ENCODE peak calls at places on chromosomes 3 and 15, in nine cellular contexts. H is psoas muscle, N is dorsolateral prefrontal cortex, M is lower lobe of right lung, L is suprapubic skin, B is fibroblast of mammary gland, Q is left lung, I is fibroblast of pulmonary artery, R is B cell. U is an unnamed sample.

GRCh38 chr3:123353227-123353851 is 95.6 kb downstream of the ADCY5 start:
- DNase-seq in H (no peak), L (peak; percentile 20), B (no peak), N (no peak), I (no peak), Q (no peak), R (no peak), M (no peak), U (no peak)

GRCh38 chr15:82812994-82813393 is 3.6 kb downstream of the WHAMM start:
- DNase-seq in R (no peak), I (peak; percentile 11), Q (no peak), B (no peak), H (no peak), M (no peak), L (no peak), N (no peak), U (no peak)

GRCh38 chr15:37098468-37099320 is 1.7 kb downstream of the MEIS2 start:
- DNase-seq in I (no peak), R (peak; percentile 70), M (no peak), H (peak; percentile 54), B (no peak), L (peak; percentile 65), N (no peak), Q (peak; percentile 69), U (no peak)

GRCh38 chr3:52769786-52770445 is 824 bp downstream of the NEK4 start:
- DNase-seq in I (no peak), N (no peak), H (no peak), R (no peak), M (no peak), B (peak; percentile 11), L (no peak), Q (no peak), U (no peak)

GRCh38 chr3:162984752-162985151 is 1488.1 kb downstream of the OTOL1 start:
- DNase-seq in R (no peak), N (no peak), M (no peak), H (no peak), Q (no peak), L (no peak), I (peak; percentile 32), B (no peak), U (no peak)

GRCh38 chr15:62453979-62454378 is 288.9 kb upstream of the C2CD4B start:
- DNase-seq in B (peak; percentile 80), M (no peak), L (no peak), R (no peak), H (no peak), N (no peak), I (peak; percentile 49), Q (no peak), U (no peak)

GRCh38 chr15:43347114-43347513 is 16.7 kb upstream of the LCMT2 start:
- DNase-seq in N (no peak), L (no peak), I (no peak), Q (no peak), B (no peak), R (no peak), H (no peak), M (no peak), U (no peak)

GRCh38 chr15:55003900-55004879 is 192.6 kb downstream of the RSL24D1 start:
- DNase-seq in I (no peak), H (no peak), B (no peak), N (peak; percentile 39), R (no peak), L (no peak), M (no peak), Q (no peak), U (no peak)

GRCh38 chr3:129597792-129598381 is 8.6 kb downstream of the PLXND1 start:
- DNase-seq in B (no peak), H (no peak), N (no peak), I (no peak), Q (no peak), M (no peak), L (no peak), R (no peak), U (no peak)

GRCh38 chr3:143170043-143170442 is 50.5 kb downstream of the CHST2 start:
- DNase-seq in I (no peak), M (no peak), N (no peak), R (no peak), H (no peak), B (no peak), Q (no peak), L (no peak), U (no peak)

GRCh38 chr3:149376728-149377407 is 581 bp downstream of the TM4SF1 start:
- DNase-seq in N (no peak), H (no peak), B (peak; percentile 49), L (no peak), Q (no peak), R (no peak), I (peak; percentile 57), M (no peak), U (no peak)

GRCh38 chr3:180280601-180281000 is 243.9 kb upstream of the PEX5L start:
- DNase-seq in I (no peak), H (no peak), R (no peak), B (peak; percentile 80), L (no peak), N (no peak), M (no peak), Q (no peak), U (no peak)

GRCh38 chr15:51726302-51727073 is 11.0 kb downstream of the LYSMD2 start:
- DNase-seq in N (no peak), L (peak; percentile 74), Q (no peak), H (peak; percentile 44), I (peak; percentile 81), R (no peak), B (peak; percentile 91), M (no peak), U (no peak)

GRCh38 chr3:24680214-24680967 is 185.7 kb upstream of the THRB start:
- DNase-seq in B (peak; percentile 51), L (peak; percentile 65), Q (peak; percentile 85), H (peak; percentile 68), R (no peak), I (peak; percentile 62), N (peak; percentile 55), M (peak; percentile 64), U (peak; percentile 66)

GRCh38 chr3:106048946-106049481 is 180.2 kb upstream of the CBLB start:
- DNase-seq in H (no peak), M (no peak), Q (no peak), B (peak; percentile 13), I (peak; percentile 13), N (no peak), R (no peak), L (no peak), U (no peak)

GRCh38 chr3:50132421-50133282 is 22.5 kb upstream of the SEMA3F start:
- DNase-seq in Q (no peak), H (no peak), R (no peak), N (no peak), B (no peak), I (no peak), M (no peak), L (no peak), U (no peak)

GRCh38 chr3:23438657-23439056 is 235.5 kb downstream of the UBE2E2 start:
- DNase-seq in N (no peak), L (no peak), H (no peak), B (no peak), M (no peak), R (no peak), I (no peak), Q (no peak), U (no peak)

DNA sequence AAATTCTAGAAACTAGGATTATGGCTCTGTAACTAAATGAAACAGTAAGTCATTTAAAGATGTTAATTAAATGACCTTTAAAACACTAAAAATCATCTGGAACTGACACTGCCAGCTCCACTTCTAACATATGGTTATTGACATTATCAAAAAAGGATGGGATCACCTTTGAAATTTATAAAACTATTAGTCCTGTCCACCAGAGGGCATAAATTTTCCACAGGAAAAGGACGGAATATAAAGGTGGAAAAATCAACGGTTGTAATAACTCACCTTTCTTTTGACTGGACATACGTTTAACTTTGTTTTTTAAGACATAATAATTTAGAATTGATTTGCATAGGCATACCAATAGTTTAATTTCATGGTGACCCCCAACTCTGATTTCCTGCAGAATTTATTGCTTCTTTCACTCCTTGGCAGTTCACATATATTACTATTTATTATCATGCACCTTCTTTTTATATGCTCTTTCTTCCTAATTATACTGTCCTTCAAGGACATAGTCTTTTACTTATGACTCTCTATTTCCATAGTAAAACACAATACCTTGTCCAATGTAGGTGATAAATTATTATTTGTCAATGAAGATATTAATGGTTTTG is 345.7 kb downstream of the CADM2 start:
- DNase-seq in R (no peak), I (no peak), N (no peak), B (no peak), Q (no peak), M (no peak), H (no peak), L (no peak), U (no peak)
- TF ChIP-seq CTCF in R (no peak), I (peak; percentile 2), N (peak; percentile 39), B (peak; percentile 13), Q (no peak), M (no peak), H (peak; percentile 24), L (no peak), U (peak; percentile 55)

DNA sequence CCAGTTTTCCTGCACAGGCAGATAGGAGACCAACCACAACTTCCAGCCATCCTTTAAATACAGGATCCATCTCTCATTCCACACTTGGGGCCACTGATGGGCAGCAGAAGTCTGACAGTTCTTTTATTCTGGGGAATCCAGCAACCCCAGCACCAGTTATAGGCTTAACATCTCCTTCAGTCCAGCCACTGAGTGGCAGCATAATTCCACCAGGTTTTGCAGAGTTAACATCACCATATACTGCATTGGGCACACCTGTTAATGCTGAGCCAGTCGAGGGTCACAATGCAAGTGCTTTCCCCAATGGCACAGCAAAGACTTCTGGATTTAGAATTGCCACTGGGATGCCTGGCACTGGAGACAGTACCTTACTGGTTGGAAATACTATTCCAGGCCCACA is 2.9 kb downstream of the NPAP1 start:
- DNase-seq in Q (no peak), N (no peak), R (no peak), H (no peak), L (no peak), I (no peak), B (no peak), M (no peak), U (no peak)
- TF ChIP-seq CTCF in Q (no peak), N (no peak), R (no peak), H (no peak), L (no peak), I (no peak), B (no peak), M (no peak), U (no peak)

DNA sequence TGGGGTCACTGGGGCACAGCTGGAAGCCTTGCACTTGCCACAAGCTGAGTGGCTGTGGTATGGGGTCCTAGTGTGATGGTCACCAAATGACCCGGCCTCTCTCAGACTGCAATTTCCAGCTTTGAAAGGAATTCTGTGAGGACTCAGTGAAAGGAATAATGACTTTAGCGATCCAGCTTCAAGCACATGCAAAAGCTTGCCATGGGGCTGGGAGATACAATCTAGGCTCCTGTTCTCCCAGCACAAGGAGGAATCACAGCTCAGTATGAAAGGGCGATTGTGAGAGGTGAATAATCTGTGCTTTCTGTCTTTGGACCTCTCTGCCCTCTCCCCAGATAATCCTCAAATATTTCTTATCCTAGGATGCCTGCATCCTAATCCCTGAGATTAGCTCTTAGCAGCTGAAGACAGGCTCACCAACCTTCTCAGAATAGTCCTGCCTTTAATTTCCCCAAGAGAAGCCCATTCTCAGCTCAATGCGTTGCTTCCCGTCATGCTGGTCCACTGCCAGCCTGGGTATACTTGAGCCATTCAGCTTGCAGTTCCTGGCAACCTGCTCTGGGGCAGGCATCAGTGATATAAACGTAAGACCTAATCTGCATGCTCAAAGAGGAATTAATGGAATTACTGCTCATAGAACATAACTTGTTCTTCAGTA is 15.0 kb downstream of the TLNRD1 start:
- DNase-seq in L (no peak), M (no peak), B (no peak), R (no peak), I (no peak), Q (no peak), H (peak; percentile 34), N (peak; percentile 52), U (no peak)
- TF ChIP-seq CTCF in L (no peak), M (no peak), B (no peak), R (no peak), I (no peak), Q (no peak), H (no peak), N (no peak), U (no peak)

GRCh38 chr3:186664119-186664495 is 1.7 kb upstream of the HRG start:
- DNase-seq in Q (no peak), R (no peak), L (no peak), I (no peak), H (no peak), B (no peak), M (no peak), N (no peak), U (no peak)
- TF ChIP-seq CTCF in Q (no peak), R (no peak), L (no peak), I (no peak), H (no peak), B (no peak), M (no peak), N (no peak), U (no peak)

U was measured in progenitor cell of endocrine pancreas.